ENCODE peak calls at places on chromosome 12, in five cellular contexts. F is GM12865; S is stimulated activated CD8-positive, alpha-beta memory T cell treated with anti-CD3 and anti-CD28 coated beads, Interleukin-7, amount 100 ng/mL, for 48 hours; N is body of pancreas; J is RPMI8226. D is an unnamed sample.

GRCh38 chr12:130433834-130434233 is 96.1 kb downstream of the PIWIL1 start:
- DNase-seq in F (no peak), J (no peak), S (no peak), N (no peak), D (no peak)

GRCh38 chr12:12282761-12283160 is 15.9 kb upstream of the LRP6 start:
- DNase-seq in F (no peak), S (no peak), J (no peak), N (no peak), D (no peak)

GRCh38 chr12:88242939-88243338 is 100.8 kb downstream of the TMTC3 start:
- DNase-seq in S (no peak), F (no peak), N (no peak), J (no peak), D (no peak)

GRCh38 chr12:12403264-12404248 is 46.7 kb downstream of the BORCS5 start:
- DNase-seq in J (no peak), S (no peak), F (no peak), N (no peak), D (no peak)

GRCh38 chr12:28035483-28035882 is 63.0 kb upstream of the PTHLH start:
- DNase-seq in J (no peak), S (no peak), F (no peak), N (no peak), D (no peak)

GRCh38 chr12:68140576-68140975 is 19.0 kb downstream of the IFNG start:
- DNase-seq in J (no peak), F (no peak), S (no peak), N (no peak), D (no peak)

GRCh38 chr12:124603143-124603542 is 35.7 kb upstream of the NCOR2 start:
- DNase-seq in J (no peak), S (no peak), N (no peak), F (no peak), D (peak; percentile 62)

GRCh38 chr12:109763201-109763841 is 49.7 kb downstream of the FAM222A start:
- DNase-seq in J (peak; percentile 23), F (peak; percentile 35), S (no peak), N (peak; percentile 6), D (peak; percentile 58)

GRCh38 chr12:71780207-71780822 is 25.7 kb downstream of the RAB21 start:
- DNase-seq in N (peak; percentile 45), F (peak; percentile 40), S (no peak), J (peak; percentile 49), D (peak; percentile 63)

GRCh38 chr12:112112423-112113132 is 4.0 kb upstream of the NAA25 start:
- DNase-seq in S (no peak), F (no peak), N (peak; percentile 8), J (no peak), D (no peak)

GRCh38 chr12:98578821-98579220 is 14.7 kb upstream of the SLC25A3 start:
- DNase-seq in N (no peak), J (peak; percentile 82), S (no peak), F (no peak), D (no peak)

GRCh38 chr12:105214670-105215375 is 21.2 kb downstream of the APPL2 start:
- DNase-seq in F (no peak), S (no peak), J (no peak), N (peak; percentile 54), D (no peak)

GRCh38 chr12:130981156-130981789 is 27.6 kb downstream of the ADGRD1 start:
- DNase-seq in S (no peak), N (no peak), J (no peak), F (no peak), D (no peak)

GRCh38 chr12:74119811-74120362 is 417.7 kb upstream of the ATXN7L3B start:
- DNase-seq in J (no peak), N (no peak), S (no peak), F (no peak), D (no peak)

GRCh38 chr12:19744760-19745218 is 305.5 kb downstream of the AEBP2 start:
- DNase-seq in J (no peak), F (no peak), S (no peak), N (no peak), D (no peak)

GRCh38 chr12:105204916-105205315 is 31.1 kb downstream of the APPL2 start:
- DNase-seq in F (no peak), S (no peak), N (no peak), J (no peak), D (peak; percentile 92)

GRCh38 chr12:96136129-96136528 is 58.0 kb upstream of the ELK3 start:
- DNase-seq in N (no peak), S (no peak), F (no peak), J (no peak), D (no peak)